ENCODE peak calls at places on chromosomes 5 and 9, in eight cellular contexts. F is glutamatergic neuron, M is Caco-2, K is nephron progenitor cell, V is WTC11, D is AG09319, E is RWPE1, B is tibial nerve. U is an unnamed sample.
A peak's percentile ranks its signal among the peaks of the same experiment; 100 is the strongest.

GRCh38 chr5:56350595-56351170 is 117.6 kb upstream of the ANKRD55 start:
- DNase-seq in F (peak; percentile 18), M (peak; percentile 94), K (no peak), V (no peak), D (peak; percentile 14), E (peak; percentile 98), B (no peak), U (no peak)

GRCh38 chr9:86279839-86280238 is 2.5 kb downstream of the ISCA1 start:
- DNase-seq in F (no peak), M (no peak), K (no peak), V (no peak), D (no peak), E (no peak), B (no peak), U (no peak)

GRCh38 chr5:159392881-159393280 is 62.6 kb upstream of the IL12B start:
- DNase-seq in F (no peak), M (no peak), K (no peak), V (no peak), D (no peak), E (no peak), B (no peak), U (no peak)

GRCh38 chr5:73299017-73299630 is 126.1 kb downstream of the TMEM174 start:
- DNase-seq in F (peak; percentile 65), M (no peak), K (peak; percentile 65), V (peak; percentile 62), D (no peak), E (peak; percentile 77), B (no peak), U (no peak)

GRCh38 chr5:104513194-104513602 is 950.6 kb upstream of the NUDT12 start:
- DNase-seq in F (no peak), M (peak; percentile 27), K (no peak), V (no peak), D (no peak), E (peak; percentile 52), B (no peak), U (no peak)

GRCh38 chr5:776862-777711 is 7.4 kb downstream of the ZDHHC11B start:
- DNase-seq in F (no peak), M (no peak), K (peak; percentile 55), V (no peak), D (no peak), E (no peak), B (no peak), U (no peak)

GRCh38 chr9:10946676-10947410 is 334.0 kb upstream of the PTPRD start:
- DNase-seq in F (no peak), M (no peak), K (no peak), V (no peak), D (no peak), E (no peak), B (no peak), U (no peak)

GRCh38 chr9:36050472-36050871 is 13.8 kb downstream of the RECK start:
- DNase-seq in F (no peak), M (no peak), K (no peak), V (no peak), D (no peak), E (no peak), B (no peak), U (no peak)

GRCh38 chr5:1175015-1175414 is 26.4 kb upstream of the SLC6A19 start:
- DNase-seq in F (peak; percentile 3), M (no peak), K (no peak), V (no peak), D (no peak), E (no peak), B (no peak), U (no peak)

GRCh38 chr5:136018814-136019777 is 9.7 kb upstream of the TGFBI start:
- DNase-seq in F (no peak), M (no peak), K (no peak), V (no peak), D (peak; percentile 97), E (no peak), B (peak; percentile 38), U (no peak)

GRCh38 chr5:40754381-40755092 is 1.2 kb downstream of the TTC33 start:
- DNase-seq in F (no peak), M (no peak), K (no peak), V (no peak), D (no peak), E (no peak), B (no peak), U (no peak)

GRCh38 chr9:95346021-95346420 is 28.5 kb upstream of the FANCC start:
- DNase-seq in F (no peak), M (no peak), K (no peak), V (no peak), D (no peak), E (no peak), B (no peak), U (no peak)

GRCh38 chr5:167964529-167964928 is 326.9 kb upstream of the WWC1 start:
- DNase-seq in F (no peak), M (no peak), K (no peak), V (no peak), D (no peak), E (peak; percentile 23), B (no peak), U (no peak)
- TF ChIP-seq CTCF in F (no peak), M (peak; percentile 55), K (peak; percentile 40), V (no peak), D (no peak), E (no peak), B (no peak), U (peak; percentile 44)

GRCh38 chr5:110623875-110624274 is 102.6 kb downstream of the TMEM232 start:
- DNase-seq in F (no peak), M (no peak), K (no peak), V (no peak), D (no peak), E (no peak), B (no peak), U (no peak)

GRCh38 chr5:110631236-110631635 is 95.2 kb downstream of the TMEM232 start:
- DNase-seq in F (no peak), M (no peak), K (no peak), V (no peak), D (no peak), E (no peak), B (no peak), U (no peak)

GRCh38 chr5:110630350-110630749 is 96.1 kb downstream of the TMEM232 start:
- DNase-seq in F (no peak), M (no peak), K (no peak), V (no peak), D (no peak), E (no peak), B (no peak), U (no peak)

GRCh38 chr5:110625376-110625999 is 101.0 kb downstream of the TMEM232 start:
- DNase-seq in F (no peak), M (no peak), K (no peak), V (no peak), D (peak; percentile 1), E (peak; percentile 25), B (no peak), U (no peak)
- TF ChIP-seq CTCF in F (peak; percentile 86), M (no peak), K (peak; percentile 55), V (peak; percentile 14), D (peak; percentile 39), E (peak; percentile 70), B (peak; percentile 47), U (peak; percentile 72)

GRCh38 chr5:88660947-88661869 is 221.8 kb downstream of the MEF2C start:
- DNase-seq in F (peak; percentile 95), M (peak; percentile 89), K (peak; percentile 93), V (peak; percentile 97), D (peak; percentile 32), E (peak; percentile 90), B (peak; percentile 33), U (peak; percentile 81)
- TF ChIP-seq CTCF in F (no peak), M (peak; percentile 4), K (no peak), V (no peak), D (no peak), E (no peak), B (no peak), U (no peak)

DNA sequence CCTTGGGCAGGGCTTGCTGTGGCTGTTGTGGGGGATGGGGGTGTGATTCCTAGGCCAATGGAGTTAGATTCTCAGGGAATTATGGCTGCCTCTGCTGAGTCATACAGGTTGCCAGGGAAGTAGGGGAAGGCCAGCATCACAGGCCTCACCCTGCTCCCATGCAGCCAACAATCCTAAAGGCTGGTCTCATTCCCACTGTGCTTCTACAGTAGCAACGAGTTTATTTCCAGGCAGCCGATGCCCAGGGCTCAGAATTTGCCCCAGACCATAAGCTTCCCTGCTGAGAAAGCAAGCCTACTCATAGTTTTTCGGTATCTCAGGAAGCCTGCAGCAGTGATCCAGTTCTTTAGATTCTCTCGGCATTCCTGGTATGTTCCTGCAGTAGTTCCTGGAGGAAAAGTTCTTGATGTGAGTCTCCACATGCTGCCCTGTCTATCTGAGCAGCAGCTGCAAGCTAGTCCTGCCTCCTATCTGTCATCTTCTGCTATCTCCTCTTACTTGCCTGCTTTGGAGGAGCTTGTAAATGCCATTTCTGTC is 59.3 kb upstream of the SELENOP start:
- DNase-seq in F (no peak), M (no peak), K (no peak), V (no peak), D (no peak), E (no peak), B (no peak), U (no peak)
- TF ChIP-seq CTCF in F (no peak), M (no peak), K (no peak), V (no peak), D (no peak), E (no peak), B (no peak), U (no peak)

GRCh38 chr5:107519900-107520354 is 150.8 kb downstream of the EFNA5 start:
- DNase-seq in F (no peak), M (no peak), K (no peak), V (no peak), D (no peak), E (peak; percentile 32), B (no peak), U (no peak)

GRCh38 chr5:107524111-107524510 is 146.6 kb downstream of the EFNA5 start:
- DNase-seq in F (no peak), M (no peak), K (no peak), V (no peak), D (no peak), E (peak; percentile 40), B (no peak), U (no peak)

GRCh38 chr5:107522456-107522855 is 148.3 kb downstream of the EFNA5 start:
- DNase-seq in F (no peak), M (no peak), K (no peak), V (no peak), D (no peak), E (no peak), B (no peak), U (no peak)

GRCh38 chr5:107526263-107526937 is 144.3 kb downstream of the EFNA5 start:
- DNase-seq in F (no peak), M (no peak), K (no peak), V (no peak), D (no peak), E (no peak), B (no peak), U (no peak)

GRCh38 chr5:107523019-107523680 is 147.6 kb downstream of the EFNA5 start:
- DNase-seq in F (no peak), M (no peak), K (no peak), V (no peak), D (no peak), E (no peak), B (no peak), U (no peak)
- TF ChIP-seq CTCF in F (no peak), M (no peak), K (no peak), V (no peak), D (no peak), E (no peak), B (no peak), U (no peak)

DNA sequence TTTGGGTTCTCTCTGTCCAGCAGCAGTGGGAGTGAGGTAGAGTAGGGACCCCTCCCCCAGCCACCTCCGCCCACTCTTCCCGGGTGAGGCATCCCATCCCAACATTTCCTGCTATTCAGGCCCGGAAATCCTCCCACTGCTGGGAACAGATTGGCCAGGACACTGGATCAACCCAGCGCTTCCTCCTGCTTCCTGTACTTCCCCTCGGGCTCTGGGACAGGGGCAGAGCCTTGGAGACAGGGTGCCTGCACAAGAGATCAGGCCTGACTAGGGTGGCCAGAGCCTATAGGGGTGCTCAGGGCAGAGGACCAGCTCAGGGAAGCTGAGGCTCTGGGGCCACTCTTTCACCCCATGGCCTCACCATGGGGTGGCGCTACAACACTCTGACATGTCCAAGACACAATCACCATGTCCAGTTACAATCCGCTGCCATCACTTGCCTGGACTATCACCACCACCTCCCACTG is 14.5 kb downstream of the SH2D3C start:
- DNase-seq in F (peak; percentile 42), M (no peak), K (peak; percentile 31), V (peak; percentile 78), D (no peak), E (no peak), B (no peak), U (no peak)
- TF ChIP-seq CTCF in F (peak; percentile 28), M (no peak), K (no peak), V (peak; percentile 37), D (peak; percentile 12), E (no peak), B (peak; percentile 43), U (peak; percentile 26)

U was measured in progenitor cell of endocrine pancreas.